ENCODE peak calls at places on chromosomes 16 and 17, in eight cellular contexts. U is anterior cingulate cortex; O is T-helper 17 cell; B is dorsolateral prefrontal cortex; M is neural crest cell; I is activated CD4-positive, alpha-beta T cell treated with anti-CD3 and anti-CD28 coated beads, Interleukin-2, amount 10 ng/mL, durations not matched to agents 7 days and 5 days; T is stimulated activated CD4-positive, alpha-beta T cell treated with anti-CD3 and anti-CD28 coated beads, Interleukin-4, amount 100 ng/mL, for 1 hour; P is WERI-Rb-1. S is an unnamed sample.

GRCh38 chr17:59800530-59800942 is 92.2 kb downstream of the TUBD1 start:
- DNase-seq in U (no peak), O (no peak), B (no peak), M (no peak), I (no peak), T (no peak), P (no peak), S (no peak)

GRCh38 chr17:44487170-44487569 is 16.0 kb downstream of the GPATCH8 start:
- DNase-seq in U (no peak), O (no peak), B (no peak), M (no peak), I (no peak), T (no peak), P (no peak), S (no peak)

GRCh38 chr17:36657763-36658490 is 56.5 kb downstream of the MRM1 start:
- DNase-seq in U (no peak), O (no peak), B (no peak), M (peak), I (no peak), T (peak), P (peak), S (no peak)

GRCh38 chr17:8946476-8946875 is 19.0 kb downstream of the PIK3R5 start:
- DNase-seq in U (no peak), O (no peak), B (no peak), M (no peak), I (no peak), T (no peak), P (no peak), S (no peak)

GRCh38 chr16:69761983-69762842 is at the start of gene WWP2:
- DNase-seq in U (peak), O (peak), B (peak), M (peak), I (peak), T (peak), P (peak), S (peak)

GRCh38 chr16:77894054-77894632 is 105.8 kb downstream of the VAT1L start:
- DNase-seq in U (no peak), O (no peak), B (no peak), M (no peak), I (no peak), T (no peak), P (no peak), S (no peak)

GRCh38 chr17:20294120-20294519 is 173.2 kb downstream of the LGALS9B start:
- DNase-seq in U (no peak), O (no peak), B (no peak), M (no peak), I (no peak), T (no peak), P (no peak), S (no peak)

GRCh38 chr16:87853411-87854052 is 15.8 kb downstream of the SLC7A5 start:
- DNase-seq in U (peak), O (peak), B (peak), M (peak), I (peak), T (peak), P (peak), S (no peak)

GRCh38 chr17:9908649-9909042 is 3.6 kb upstream of the RCVRN start:
- DNase-seq in U (no peak), O (no peak), B (no peak), M (no peak), I (no peak), T (no peak), P (no peak), S (no peak)

GRCh38 chr16:66851166-66851964 is 7.2 kb downstream of the CA7 start:
- DNase-seq in U (no peak), O (no peak), B (no peak), M (no peak), I (no peak), T (no peak), P (no peak), S (no peak)

GRCh38 chr16:3180445-3180878 is 7.5 kb upstream of the OR1F1 start:
- DNase-seq in U (no peak), O (no peak), B (no peak), M (no peak), I (no peak), T (no peak), P (no peak), S (no peak)

GRCh38 chr17:41308251-41308917 is 725 bp downstream of the KRTAP16-1 start:
- DNase-seq in U (peak), O (peak), B (no peak), M (no peak), I (peak), T (peak), P (no peak), S (no peak)

GRCh38 chr16:57284206-57284951 is at the start of gene PLLP:
- DNase-seq in U (peak), O (peak), B (no peak), M (no peak), I (peak), T (peak), P (peak), S (no peak)

GRCh38 chr17:8838551-8839095 is 28.9 kb downstream of the PIK3R6 start:
- DNase-seq in U (no peak), O (no peak), B (no peak), M (no peak), I (no peak), T (no peak), P (no peak), S (no peak)

GRCh38 chr16:75317101-75317522 is 65.7 kb upstream of the BCAR1 start:
- DNase-seq in U (no peak), O (no peak), B (no peak), M (no peak), I (no peak), T (no peak), P (no peak), S (no peak)

GRCh38 chr17:45018514-45019176 is 32.8 kb downstream of the DCAKD start:
- DNase-seq in U (no peak), O (no peak), B (no peak), M (peak), I (no peak), T (no peak), P (peak), S (no peak)

GRCh38 chr17:40612510-40613244 is 34.9 kb downstream of the SMARCE1 start:
- DNase-seq in U (peak), O (peak), B (peak), M (no peak), I (peak), T (peak), P (no peak), S (no peak)

GRCh38 chr16:2476345-2476720 is 1.4 kb downstream of the TBC1D24 start:
- DNase-seq in U (no peak), O (no peak), B (no peak), M (no peak), I (no peak), T (no peak), P (no peak), S (no peak)

GRCh38 chr17:76445697-76446448 is 7.1 kb downstream of the UBE2O start:
- DNase-seq in U (no peak), O (no peak), B (no peak), M (no peak), I (no peak), T (no peak), P (no peak), S (no peak)

GRCh38 chr17:2707721-2708584 is 3.6 kb downstream of the CLUH start:
- DNase-seq in U (peak), O (no peak), B (no peak), M (peak), I (no peak), T (no peak), P (peak), S (no peak)

GRCh38 chr17:67322039-67322787 is 44.2 kb downstream of the PSMD12 start:
- DNase-seq in U (no peak), O (no peak), B (no peak), M (no peak), I (no peak), T (no peak), P (peak), S (no peak)

GRCh38 chr17:74123350-74123749 is 80.1 kb upstream of the RPL38 start:
- DNase-seq in U (peak), O (no peak), B (no peak), M (no peak), I (no peak), T (no peak), P (no peak), S (no peak)

GRCh38 chr17:49461580-49461979 is 33.5 kb upstream of the NGFR start:
- DNase-seq in U (no peak), O (no peak), B (no peak), M (no peak), I (no peak), T (no peak), P (no peak), S (no peak)

GRCh38 chr17:31469959-31470358 is 78.5 kb downstream of the RAB11FIP4 start:
- DNase-seq in U (no peak), O (no peak), B (no peak), M (no peak), I (no peak), T (no peak), P (no peak), S (no peak)

GRCh38 chr17:77842148-77842905 is 116.2 kb upstream of the TNRC6C start:
- DNase-seq in U (no peak), O (no peak), B (peak), M (no peak), I (no peak), T (peak), P (no peak), S (no peak)

GRCh38 chr17:7289256-7290032 is 5.0 kb downstream of the YBX2 start:
- DNase-seq in U (no peak), O (no peak), B (no peak), M (no peak), I (no peak), T (no peak), P (no peak), S (no peak)

GRCh38 chr16:66927012-66927436 is 1.7 kb upstream of the RRAD start:
- DNase-seq in U (no peak), O (no peak), B (no peak), M (no peak), I (no peak), T (no peak), P (no peak), S (peak)

GRCh38 chr16:7313170-7313569 is 19.5 kb upstream of the RBFOX1 start:
- DNase-seq in U (no peak), O (no peak), B (no peak), M (peak), I (no peak), T (no peak), P (peak), S (no peak)

GRCh38 chr16:75593825-75594820 is 27.9 kb downstream of the GABARAPL2 start:
- DNase-seq in U (no peak), O (no peak), B (no peak), M (no peak), I (peak), T (no peak), P (no peak), S (no peak)

GRCh38 chr16:74372953-74373846 is 2.9 kb upstream of the NPIPB15 start:
- DNase-seq in U (no peak), O (no peak), B (no peak), M (no peak), I (no peak), T (no peak), P (no peak), S (no peak)